ENCODE peak calls at places on chromosomes 3 and 15, in seven cellular contexts. T is HL-60, S is HepG2, Z is spleen, V is sigmoid colon, D is SK-N-SH, W is prostate gland. J is an unnamed sample.

GRCh38 chr3:196080997-196081833 is 675 bp downstream of the TFRC start:
- DNase-seq in T (no peak), S (peak), Z (peak), V (peak), D (peak), W (peak), J (peak)

GRCh38 chr15:45714501-45715488 is 80.0 kb downstream of the SQOR start:
- DNase-seq in T (peak), S (peak), Z (no peak), V (peak), D (peak), W (peak), J (no peak)

GRCh38 chr3:144523396-144523795 is 551.8 kb downstream of the DIPK2A start:
- DNase-seq in T (no peak), S (no peak), Z (no peak), V (no peak), D (no peak), W (no peak), J (no peak)

GRCh38 chr3:194383276-194383940 is 13.9 kb upstream of the LRRC15 start:
- DNase-seq in T (no peak), S (no peak), Z (peak), V (no peak), D (no peak), W (no peak), J (no peak)

GRCh38 chr15:51861557-51862350 is 32.3 kb downstream of the TMOD3 start:
- DNase-seq in T (no peak), S (no peak), Z (no peak), V (no peak), D (no peak), W (no peak), J (no peak)

GRCh38 chr15:49898097-49898496 is 220.9 kb downstream of the ATP8B4 start:
- DNase-seq in T (no peak), S (no peak), Z (no peak), V (no peak), D (no peak), W (no peak), J (no peak)

GRCh38 chr3:39332525-39332924 is 3.0 kb downstream of the CCR8 start:
- DNase-seq in T (no peak), S (no peak), Z (no peak), V (no peak), D (no peak), W (no peak), J (no peak)

GRCh38 chr3:184241447-184242296 is 7.1 kb downstream of the ALG3 start:
- DNase-seq in T (no peak), S (peak), Z (peak), V (no peak), D (peak), W (no peak), J (no peak)

GRCh38 chr3:179958759-179959158 is 78.0 kb downstream of the PEX5L start:
- DNase-seq in T (no peak), S (no peak), Z (no peak), V (no peak), D (no peak), W (no peak), J (no peak)

GRCh38 chr15:90021108-90021507 is 20.0 kb downstream of the ZNF710 start:
- DNase-seq in T (no peak), S (no peak), Z (no peak), V (peak), D (no peak), W (no peak), J (no peak)

GRCh38 chr3:7382293-7383033 is 521.5 kb downstream of the GRM7 start:
- DNase-seq in T (no peak), S (no peak), Z (no peak), V (no peak), D (no peak), W (peak), J (no peak)

GRCh38 chr15:52306270-52306669 is 10.7 kb upstream of the MYO5C start:
- DNase-seq in T (no peak), S (no peak), Z (no peak), V (no peak), D (no peak), W (no peak), J (no peak)

GRCh38 chr3:198032445-198032936 is 72.5 kb downstream of the LMLN start:
- DNase-seq in T (no peak), S (no peak), Z (no peak), V (no peak), D (no peak), W (no peak), J (no peak)

GRCh38 chr3:172868565-172869172 is 118.1 kb downstream of the ECT2 start:
- DNase-seq in T (no peak), S (no peak), Z (no peak), V (no peak), D (no peak), W (no peak), J (no peak)

GRCh38 chr15:48802867-48803266 is 8.0 kb downstream of the CEP152 start:
- DNase-seq in T (no peak), S (no peak), Z (no peak), V (no peak), D (no peak), W (no peak), J (no peak)

GRCh38 chr15:70196314-70197291 is 98.9 kb upstream of the TLE3 start:
- DNase-seq in T (no peak), S (peak), Z (no peak), V (peak), D (no peak), W (peak), J (peak)

GRCh38 chr3:194830978-194831377 is 145.3 kb downstream of the FAM43A start:
- DNase-seq in T (no peak), S (no peak), Z (no peak), V (no peak), D (no peak), W (no peak), J (no peak)

GRCh38 chr3:184354121-184354728 is 7.2 kb downstream of the CLCN2 start:
- DNase-seq in T (no peak), S (peak), Z (no peak), V (no peak), D (peak), W (peak), J (no peak)

GRCh38 chr3:102530443-102531195 is 95.8 kb downstream of the ZPLD1 start:
- DNase-seq in T (no peak), S (no peak), Z (no peak), V (no peak), D (no peak), W (no peak), J (no peak)

GRCh38 chr3:165339753-165340152 is 143.6 kb upstream of the SLITRK3 start:
- DNase-seq in T (no peak), S (no peak), Z (no peak), V (no peak), D (no peak), W (no peak), J (no peak)

GRCh38 chr15:75044258-75044878 is 21.0 kb downstream of the PPCDC start:
- DNase-seq in T (no peak), S (no peak), Z (no peak), V (no peak), D (no peak), W (no peak), J (no peak)

GRCh38 chr3:72816843-72817485 is 31.3 kb downstream of the SHQ1 start:
- DNase-seq in T (no peak), S (no peak), Z (no peak), V (no peak), D (no peak), W (no peak), J (no peak)

GRCh38 chr3:129386984-129387383 is 41.5 kb downstream of the EFCAB12 start:
- DNase-seq in T (no peak), S (no peak), Z (peak), V (no peak), D (no peak), W (no peak), J (no peak)

GRCh38 chr3:67719333-67719732 is 64.9 kb upstream of the SUCLG2 start:
- DNase-seq in T (no peak), S (no peak), Z (no peak), V (no peak), D (no peak), W (no peak), J (no peak)

GRCh38 chr3:100238599-100238998 is 22.2 kb upstream of the TBC1D23 start:
- DNase-seq in T (no peak), S (no peak), Z (no peak), V (no peak), D (no peak), W (no peak), J (no peak)

GRCh38 chr15:57306944-57307411 is 69.3 kb upstream of the CGNL1 start:
- DNase-seq in T (no peak), S (no peak), Z (no peak), V (peak), D (no peak), W (no peak), J (no peak)

GRCh38 chr15:53384417-53384816 is 375.0 kb downstream of the WDR72 start:
- DNase-seq in T (no peak), S (peak), Z (no peak), V (no peak), D (no peak), W (no peak), J (no peak)

GRCh38 chr3:67362686-67363085 is 291.7 kb downstream of the SUCLG2 start:
- DNase-seq in T (no peak), S (peak), Z (no peak), V (no peak), D (no peak), W (no peak), J (no peak)

GRCh38 chr3:128726691-128727031 is 678 bp downstream of the RAB7A start:
- DNase-seq in T (no peak), S (peak), Z (peak), V (peak), D (no peak), W (peak), J (peak)

GRCh38 chr15:57033715-57034439 is 115.4 kb downstream of the TCF12 start:
- DNase-seq in T (no peak), S (peak), Z (no peak), V (no peak), D (no peak), W (no peak), J (no peak)

GRCh38 chr3:72195895-72196294 is 410.9 kb upstream of the PROK2 start:
- DNase-seq in T (no peak), S (no peak), Z (no peak), V (no peak), D (no peak), W (no peak), J (no peak)

GRCh38 chr3:69012836-69013255 is 638 bp downstream of the EOGT start:
- DNase-seq in T (no peak), S (peak), Z (peak), V (peak), D (peak), W (peak), J (peak)

GRCh38 chr3:85801955-85802354 is 843.2 kb downstream of the CADM2 start:
- DNase-seq in T (no peak), S (peak), Z (no peak), V (no peak), D (peak), W (no peak), J (no peak)

GRCh38 chr15:77535845-77536244 is 96.9 kb downstream of the LINGO1 start:
- DNase-seq in T (no peak), S (no peak), Z (peak), V (peak), D (no peak), W (no peak), J (no peak)

GRCh38 chr3:178597388-178597787 is 61.2 kb downstream of the KCNMB2 start:
- DNase-seq in T (no peak), S (no peak), Z (no peak), V (no peak), D (no peak), W (no peak), J (no peak)

GRCh38 chr3:7562892-7563291 is 702.0 kb downstream of the GRM7 start:
- DNase-seq in T (no peak), S (no peak), Z (no peak), V (no peak), D (no peak), W (no peak), J (no peak)

GRCh38 chr3:33417051-33417673 is 23.0 kb downstream of the UBP1 start:
- DNase-seq in T (no peak), S (no peak), Z (no peak), V (no peak), D (no peak), W (no peak), J (no peak)

GRCh38 chr3:40181182-40181581 is 128.3 kb upstream of the EIF1B start:
- DNase-seq in T (no peak), S (no peak), Z (no peak), V (no peak), D (no peak), W (no peak), J (no peak)

GRCh38 chr3:108380128-108380795 is 83.9 kb downstream of the HHLA2 start:
- DNase-seq in T (no peak), S (no peak), Z (no peak), V (no peak), D (no peak), W (no peak), J (no peak)

GRCh38 chr15:71344316-71344715 is 229.0 kb downstream of the THSD4 start:
- DNase-seq in T (no peak), S (no peak), Z (no peak), V (no peak), D (no peak), W (no peak), J (no peak)

GRCh38 chr3:50264389-50264963 is 4.5 kb upstream of the SEMA3B start:
- DNase-seq in T (no peak), S (peak), Z (no peak), V (peak), D (peak), W (peak), J (no peak)
- H3K4me3 ChIP-seq in T (no peak), S (peak), Z (no peak), V (no peak), D (no peak), W (no peak), J (no peak)

GRCh38 chr15:85580914-85581313 is 200.5 kb downstream of the AKAP13 start:
- DNase-seq in T (no peak), S (no peak), Z (peak), V (no peak), D (no peak), W (no peak), J (no peak)

GRCh38 chr15:85581495-85581894 is 201.1 kb downstream of the AKAP13 start:
- DNase-seq in T (no peak), S (no peak), Z (peak), V (peak), D (no peak), W (no peak), J (no peak)

GRCh38 chr15:85582719-85583089 is 202.3 kb downstream of the AKAP13 start:
- DNase-seq in T (no peak), S (no peak), Z (peak), V (peak), D (peak), W (no peak), J (no peak)

GRCh38 chr15:85583404-85584390 is 203.3 kb downstream of the AKAP13 start:
- DNase-seq in T (no peak), S (no peak), Z (no peak), V (peak), D (no peak), W (no peak), J (no peak)

GRCh38 chr15:85582076-85582718 is 201.8 kb downstream of the AKAP13 start:
- DNase-seq in T (no peak), S (no peak), Z (no peak), V (no peak), D (no peak), W (no peak), J (no peak)
- TF ChIP-seq POLR2AphosphoS5 in T (no peak), S (no peak), Z (peak), V (peak), D (no peak), W (no peak), J (no peak)

DNA sequence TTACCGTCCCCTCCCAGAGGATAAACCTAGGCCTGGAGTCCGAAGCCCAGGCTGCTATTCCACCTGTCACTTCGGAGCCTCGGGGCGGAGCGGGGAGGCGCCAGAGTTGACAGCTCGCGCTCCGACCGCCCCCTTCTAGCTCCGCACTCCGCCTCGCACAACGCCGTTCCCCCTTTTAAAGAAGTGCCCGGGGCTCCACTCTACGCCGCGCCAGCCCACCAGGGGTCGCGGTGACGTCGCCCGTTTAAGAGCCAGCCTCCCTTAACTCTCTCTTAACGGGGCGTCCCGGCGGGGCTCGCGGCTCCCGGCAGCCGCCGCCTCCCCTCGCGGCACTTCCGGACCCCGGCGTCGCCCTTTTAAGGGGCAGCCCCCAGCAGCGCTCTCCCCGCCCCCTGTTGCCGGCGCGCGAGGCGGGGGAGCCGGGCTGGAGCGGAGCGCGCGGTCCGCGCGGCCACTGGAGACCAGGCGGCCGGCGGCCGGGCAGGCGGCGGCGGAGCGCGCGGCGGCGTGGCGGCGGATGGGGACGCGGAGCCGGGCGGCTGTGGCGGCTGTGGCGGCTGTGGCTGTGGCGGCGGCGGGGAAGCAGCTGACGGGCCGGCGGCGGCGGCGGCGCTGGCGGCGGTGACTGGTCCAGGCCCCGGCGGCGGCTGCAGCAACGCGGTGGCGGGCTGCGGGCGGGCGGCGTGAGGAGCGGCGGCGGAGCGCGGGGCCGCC is at the start of gene INAFM2:
- DNase-seq in T (peak), S (peak), Z (peak), V (peak), D (peak), W (peak), J (peak)
- H3K4me3 ChIP-seq in T (peak), S (peak), Z (peak), V (peak), D (peak), W (peak), J (peak)

GRCh38 chr3:124730129-124730919 is at the start of gene UMPS:
- DNase-seq in T (peak), S (peak), Z (peak), V (peak), D (peak), W (peak), J (peak)
- TF ChIP-seq POLR2AphosphoS5 in T (peak), S (peak), Z (peak), V (peak), D (peak), W (peak), J (peak)

GRCh38 chr3:114745322-114746240 is 401.5 kb downstream of the ZBTB20 start:
- DNase-seq in T (no peak), S (peak), Z (no peak), V (no peak), D (no peak), W (no peak), J (no peak)
- H3K4me3 ChIP-seq in T (no peak), S (peak), Z (no peak), V (no peak), D (no peak), W (no peak), J (peak)

GRCh38 chr15:32738677-32739076 is 20.9 kb downstream of the GREM1 start:
- DNase-seq in T (no peak), S (no peak), Z (no peak), V (no peak), D (no peak), W (no peak), J (no peak)
- TF ChIP-seq POLR2AphosphoS5 in T (no peak), S (no peak), Z (no peak), V (no peak), D (no peak), W (no peak), J (no peak)

J was measured in breast epithelium.